ENCODE peak calls at places on chromosomes 2 and 18, in six cellular contexts. One of them, this sample, is unnamed. For H3K4me1, the result is how much of the 10 kb centered on the place peaks cover.

GRCh38 chr2:236745420-236746210 is 176.0 kb downstream of the ACKR3 start:
- DNase-seq in GM12878: no peak
- DNase-seq in NT2/D1: peak
- DNase-seq in CD4-positive, CD25-positive, alpha-beta regulatory T cell: no peak
- DNase-seq in transverse colon: no peak
- DNase-seq in Caco-2: peak
- DNase-seq in this sample: no peak

GRCh38 chr2:238527565-238527964 is 100.8 kb downstream of the ASB1 start:
- DNase-seq in transverse colon: no peak
- DNase-seq in CD4-positive, CD25-positive, alpha-beta regulatory T cell: no peak
- DNase-seq in NT2/D1: no peak
- DNase-seq in Caco-2: no peak
- DNase-seq in GM12878: no peak
- DNase-seq in this sample: no peak

GRCh38 chr18:68454511-68455228 is 260.2 kb downstream of the TMX3 start:
- DNase-seq in CD4-positive, CD25-positive, alpha-beta regulatory T cell: no peak
- DNase-seq in GM12878: no peak
- DNase-seq in Caco-2: no peak
- DNase-seq in NT2/D1: no peak
- DNase-seq in transverse colon: no peak
- DNase-seq in this sample: no peak

GRCh38 chr2:74573747-74574562 is 19.4 kb downstream of the DOK1 start:
- DNase-seq in CD4-positive, CD25-positive, alpha-beta regulatory T cell: peak
- DNase-seq in Caco-2: no peak
- DNase-seq in NT2/D1: no peak
- DNase-seq in transverse colon: no peak
- DNase-seq in GM12878: peak
- DNase-seq in this sample: no peak

GRCh38 chr2:169709335-169709734 is 15.1 kb downstream of the PHOSPHO2 start:
- DNase-seq in GM12878: no peak
- DNase-seq in Caco-2: no peak
- DNase-seq in transverse colon: no peak
- DNase-seq in NT2/D1: no peak
- DNase-seq in CD4-positive, CD25-positive, alpha-beta regulatory T cell: no peak
- DNase-seq in this sample: no peak

GRCh38 chr2:182682210-182682609 is 33.8 kb upstream of the DNAJC10 start:
- DNase-seq in CD4-positive, CD25-positive, alpha-beta regulatory T cell: no peak
- DNase-seq in GM12878: no peak
- DNase-seq in transverse colon: no peak
- DNase-seq in NT2/D1: no peak
- DNase-seq in Caco-2: no peak
- DNase-seq in this sample: no peak

GRCh38 chr2:230664844-230665243 is 47.8 kb upstream of the CAB39 start:
- DNase-seq in NT2/D1: no peak
- DNase-seq in CD4-positive, CD25-positive, alpha-beta regulatory T cell: no peak
- DNase-seq in Caco-2: no peak
- DNase-seq in transverse colon: no peak
- DNase-seq in GM12878: no peak
- DNase-seq in this sample: no peak

GRCh38 chr2:115610888-115611287 is 1168.4 kb downstream of the DPP10 start:
- DNase-seq in Caco-2: no peak
- DNase-seq in transverse colon: no peak
- DNase-seq in NT2/D1: no peak
- DNase-seq in GM12878: no peak
- DNase-seq in CD4-positive, CD25-positive, alpha-beta regulatory T cell: no peak
- DNase-seq in this sample: no peak

GRCh38 chr18:13616525-13617035 is 109.8 kb downstream of the FAM210A start:
- DNase-seq in CD4-positive, CD25-positive, alpha-beta regulatory T cell: peak
- DNase-seq in Caco-2: no peak
- DNase-seq in transverse colon: no peak
- DNase-seq in GM12878: no peak
- DNase-seq in NT2/D1: no peak
- DNase-seq in this sample: no peak

GRCh38 chr2:47536696-47537095 is 133.7 kb downstream of the MSH2 start:
- DNase-seq in Caco-2: no peak
- DNase-seq in GM12878: no peak
- DNase-seq in CD4-positive, CD25-positive, alpha-beta regulatory T cell: no peak
- DNase-seq in transverse colon: no peak
- DNase-seq in NT2/D1: no peak
- DNase-seq in this sample: no peak

GRCh38 chr2:207311316-207312005 is 145.7 kb upstream of the KLF7 start:
- DNase-seq in Caco-2: no peak
- DNase-seq in transverse colon: peak
- DNase-seq in GM12878: no peak
- DNase-seq in CD4-positive, CD25-positive, alpha-beta regulatory T cell: peak
- DNase-seq in NT2/D1: no peak
- DNase-seq in this sample: no peak

GRCh38 chr2:232310690-232311089 is 67.9 kb upstream of the ALPP start:
- DNase-seq in CD4-positive, CD25-positive, alpha-beta regulatory T cell: no peak
- DNase-seq in Caco-2: no peak
- DNase-seq in transverse colon: no peak
- DNase-seq in NT2/D1: no peak
- DNase-seq in GM12878: no peak
- DNase-seq in this sample: no peak

GRCh38 chr2:152157253-152157652 is 18.3 kb downstream of the STAM2 start:
- DNase-seq in NT2/D1: no peak
- DNase-seq in Caco-2: no peak
- DNase-seq in GM12878: no peak
- DNase-seq in transverse colon: no peak
- DNase-seq in CD4-positive, CD25-positive, alpha-beta regulatory T cell: no peak
- DNase-seq in this sample: no peak

GRCh38 chr18:50429207-50429948 is 54.5 kb downstream of the SKA1 start:
- DNase-seq in GM12878: no peak
- DNase-seq in Caco-2: no peak
- DNase-seq in transverse colon: no peak
- DNase-seq in CD4-positive, CD25-positive, alpha-beta regulatory T cell: peak
- DNase-seq in NT2/D1: no peak
- DNase-seq in this sample: no peak

GRCh38 chr2:98412751-98413445 is 31.8 kb upstream of the INPP4A start:
- DNase-seq in NT2/D1: peak
- DNase-seq in GM12878: peak
- DNase-seq in CD4-positive, CD25-positive, alpha-beta regulatory T cell: peak
- DNase-seq in transverse colon: peak
- DNase-seq in Caco-2: no peak
- DNase-seq in this sample: peak

GRCh38 chr2:185738679-185739472 is at the start of gene FSIP2:
- DNase-seq in CD4-positive, CD25-positive, alpha-beta regulatory T cell: peak
- DNase-seq in Caco-2: no peak
- DNase-seq in transverse colon: peak
- DNase-seq in GM12878: no peak
- DNase-seq in NT2/D1: peak
- DNase-seq in this sample: no peak

GRCh38 chr18:2002178-2002577 is 569.1 kb downstream of the METTL4 start:
- DNase-seq in CD4-positive, CD25-positive, alpha-beta regulatory T cell: no peak
- DNase-seq in NT2/D1: no peak
- DNase-seq in GM12878: no peak
- DNase-seq in transverse colon: no peak
- DNase-seq in Caco-2: peak
- DNase-seq in this sample: no peak

GRCh38 chr2:201257381-201257940 is 2.9 kb upstream of the CASP8 start:
- DNase-seq in Caco-2: peak
- DNase-seq in CD4-positive, CD25-positive, alpha-beta regulatory T cell: peak
- DNase-seq in transverse colon: peak
- DNase-seq in NT2/D1: no peak
- DNase-seq in GM12878: no peak
- DNase-seq in this sample: peak

GRCh38 chr2:240965296-240965904 is 33.0 kb upstream of the SNED1 start:
- DNase-seq in transverse colon: peak
- DNase-seq in CD4-positive, CD25-positive, alpha-beta regulatory T cell: no peak
- DNase-seq in NT2/D1: no peak
- DNase-seq in Caco-2: no peak
- DNase-seq in GM12878: no peak
- DNase-seq in this sample: no peak

GRCh38 chr18:42281851-42282250 is 326.8 kb downstream of the PIK3C3 start:
- DNase-seq in CD4-positive, CD25-positive, alpha-beta regulatory T cell: no peak
- DNase-seq in transverse colon: no peak
- DNase-seq in GM12878: no peak
- DNase-seq in Caco-2: no peak
- DNase-seq in NT2/D1: no peak
- DNase-seq in this sample: no peak

GRCh38 chr2:121213386-121213785 is 71.6 kb downstream of the TFCP2L1 start:
- DNase-seq in GM12878: no peak
- DNase-seq in Caco-2: no peak
- DNase-seq in transverse colon: peak
- DNase-seq in CD4-positive, CD25-positive, alpha-beta regulatory T cell: no peak
- DNase-seq in NT2/D1: no peak
- DNase-seq in this sample: no peak

GRCh38 chr2:225400060-225400511 is 576 bp downstream of the NYAP2 start:
- DNase-seq in CD4-positive, CD25-positive, alpha-beta regulatory T cell: no peak
- DNase-seq in transverse colon: no peak
- DNase-seq in NT2/D1: peak
- DNase-seq in GM12878: no peak
- DNase-seq in Caco-2: no peak
- DNase-seq in this sample: no peak

GRCh38 chr2:239033801-239034560 is 186.1 kb downstream of the TWIST2 start:
- DNase-seq in CD4-positive, CD25-positive, alpha-beta regulatory T cell: no peak
- DNase-seq in NT2/D1: no peak
- DNase-seq in transverse colon: no peak
- DNase-seq in GM12878: no peak
- DNase-seq in Caco-2: no peak
- DNase-seq in this sample: no peak

GRCh38 chr2:196123679-196124373 is 47.6 kb downstream of the STK17B start:
- DNase-seq in NT2/D1: no peak
- DNase-seq in transverse colon: no peak
- DNase-seq in GM12878: no peak
- DNase-seq in CD4-positive, CD25-positive, alpha-beta regulatory T cell: no peak
- DNase-seq in Caco-2: no peak
- DNase-seq in this sample: no peak

GRCh38 chr2:235803028-235803427 is 309.2 kb downstream of the AGAP1 start:
- DNase-seq in NT2/D1: no peak
- DNase-seq in GM12878: no peak
- DNase-seq in Caco-2: no peak
- DNase-seq in CD4-positive, CD25-positive, alpha-beta regulatory T cell: no peak
- DNase-seq in transverse colon: no peak
- DNase-seq in this sample: no peak

GRCh38 chr2:136281281-136282117 is 163.6 kb upstream of the CXCR4 start:
- DNase-seq in CD4-positive, CD25-positive, alpha-beta regulatory T cell: peak
- DNase-seq in transverse colon: no peak
- DNase-seq in Caco-2: no peak
- DNase-seq in NT2/D1: no peak
- DNase-seq in GM12878: peak
- DNase-seq in this sample: peak
- H3K4me3 ChIP-seq in CD4-positive, CD25-positive, alpha-beta regulatory T cell: peak
- H3K4me3 ChIP-seq in transverse colon: no peak
- H3K4me3 ChIP-seq in Caco-2: no peak
- H3K4me3 ChIP-seq in NT2/D1: no peak
- H3K4me3 ChIP-seq in GM12878: no peak
- H3K4me3 ChIP-seq in this sample: no peak

DNA sequence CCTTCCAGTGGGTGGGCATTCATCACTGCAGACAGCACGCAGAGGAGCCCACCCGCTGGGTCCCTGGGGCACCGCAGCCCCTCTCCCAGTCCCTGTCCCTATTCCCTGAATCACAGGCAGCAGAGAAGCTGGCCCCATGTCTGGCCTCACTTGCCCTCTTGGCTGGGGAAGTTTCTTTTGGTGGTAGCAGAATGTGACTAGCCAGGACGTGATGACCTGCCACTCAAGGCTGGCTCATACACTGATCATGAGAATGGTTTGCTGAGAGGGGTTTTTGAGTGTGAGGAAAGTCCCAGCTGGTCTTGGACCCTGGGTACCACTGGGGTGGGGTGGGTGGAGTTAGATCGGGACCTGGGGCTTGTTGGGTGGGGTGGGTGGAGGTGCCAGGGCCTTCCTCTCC is 29.0 kb upstream of the FOSL2 start:
- DNase-seq in CD4-positive, CD25-positive, alpha-beta regulatory T cell: no peak
- DNase-seq in transverse colon: no peak
- DNase-seq in GM12878: no peak
- DNase-seq in NT2/D1: no peak
- DNase-seq in Caco-2: no peak
- DNase-seq in this sample: no peak
- H3K4me1 ChIP-seq in CD4-positive, CD25-positive, alpha-beta regulatory T cell: half or more
- H3K4me1 ChIP-seq in transverse colon: under half
- H3K4me1 ChIP-seq in GM12878: under half
- H3K4me1 ChIP-seq in NT2/D1: under half
- H3K4me1 ChIP-seq in Caco-2: under half
- H3K4me1 ChIP-seq in this sample: half or more

DNA sequence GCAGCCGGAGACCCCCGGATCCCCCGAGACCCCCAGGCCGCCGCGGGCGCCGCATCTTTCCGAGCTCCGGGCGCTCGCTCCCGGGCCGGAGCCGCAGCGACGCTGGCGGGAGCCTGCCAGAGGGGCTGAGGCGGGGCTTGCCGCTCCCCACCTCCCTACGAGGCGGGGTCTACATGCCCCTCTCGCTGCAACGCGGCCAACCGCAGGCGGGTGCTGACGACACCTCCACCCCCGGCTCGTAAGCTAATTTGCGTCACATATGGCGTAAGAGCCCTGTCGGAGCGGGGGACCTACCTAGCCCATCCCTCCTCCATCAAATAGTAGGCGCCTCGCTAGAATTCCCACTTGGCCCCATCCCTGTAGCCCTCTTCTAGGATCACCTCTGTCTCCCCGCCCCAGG is at the start of gene PTPRN:
- DNase-seq in Caco-2: no peak
- DNase-seq in transverse colon: no peak
- DNase-seq in NT2/D1: peak
- DNase-seq in GM12878: no peak
- DNase-seq in CD4-positive, CD25-positive, alpha-beta regulatory T cell: no peak
- DNase-seq in this sample: no peak
- H3K4me3 ChIP-seq in Caco-2: no peak
- H3K4me3 ChIP-seq in transverse colon: no peak
- H3K4me3 ChIP-seq in NT2/D1: peak
- H3K4me3 ChIP-seq in GM12878: no peak
- H3K4me3 ChIP-seq in CD4-positive, CD25-positive, alpha-beta regulatory T cell: no peak
- H3K4me3 ChIP-seq in this sample: no peak

GRCh38 chr2:128027278-128027800 is 520 bp downstream of the SAP130 start:
- DNase-seq in Caco-2: peak
- DNase-seq in GM12878: peak
- DNase-seq in CD4-positive, CD25-positive, alpha-beta regulatory T cell: peak
- DNase-seq in transverse colon: peak
- DNase-seq in NT2/D1: peak
- DNase-seq in this sample: peak
- H3K4me1 ChIP-seq in Caco-2: under half
- H3K4me1 ChIP-seq in GM12878: under half
- H3K4me1 ChIP-seq in CD4-positive, CD25-positive, alpha-beta regulatory T cell: under half
- H3K4me1 ChIP-seq in transverse colon: under half
- H3K4me1 ChIP-seq in NT2/D1: under half
- H3K4me1 ChIP-seq in this sample: under half

This sample was measured in CD8-positive, alpha-beta memory T cell.